ENCODE peak calls at places on chromosomes 4 and X, in seven cellular contexts. I, Q, K, M, O, Y and V are unnamed samples.

GRCh38 chr4:7135389-7135746 is 57.0 kb upstream of the SORCS2 start:
- DNase-seq in I (no peak), Q (no peak), K (peak; percentile 85), M (no peak), O (no peak), Y (peak; percentile 20), V (no peak)

GRCh38 chr4:73764513-73764912 is 24.1 kb downstream of the CXCL8 start:
- DNase-seq in I (no peak), Q (no peak), K (peak; percentile 30), M (no peak), O (no peak), Y (no peak), V (no peak)

GRCh38 chrX:150060406-150060805 is 122.1 kb upstream of the EOLA2 start:
- DNase-seq in I (no peak), Q (no peak), K (peak; percentile 37), M (no peak), O (no peak), Y (no peak), V (no peak)

GRCh38 chrX:142873214-142873613 is 152.5 kb upstream of the SPANXN4 start:
- DNase-seq in I (no peak), Q (no peak), K (no peak), M (no peak), O (no peak), Y (no peak), V (no peak)

GRCh38 chr4:47478799-47479198 is 6.3 kb upstream of the ATP10D start:
- DNase-seq in I (no peak), Q (no peak), K (no peak), M (no peak), O (no peak), Y (no peak), V (no peak)

GRCh38 chrX:67543818-67544217 is at the start of gene AR:
- DNase-seq in I (peak; percentile 74), Q (no peak), K (peak; percentile 70), M (no peak), O (peak; percentile 68), Y (peak; percentile 58), V (no peak)

GRCh38 chr4:68375667-68376559 is 26.0 kb upstream of the YTHDC1 start:
- DNase-seq in I (peak; percentile 22), Q (peak; percentile 45), K (peak; percentile 63), M (peak; percentile 29), O (peak; percentile 39), Y (peak; percentile 47), V (peak; percentile 38)

GRCh38 chr4:141711211-141711610 is 74.8 kb downstream of the IL15 start:
- DNase-seq in I (peak; percentile 6), Q (no peak), K (peak; percentile 52), M (no peak), O (peak; percentile 22), Y (peak; percentile 31), V (no peak)

GRCh38 chr4:2806392-2807355 is 13.8 kb downstream of the SH3BP2 start:
- DNase-seq in I (no peak), Q (no peak), K (peak; percentile 44), M (no peak), O (peak; percentile 85), Y (no peak), V (no peak)

GRCh38 chrX:107674480-107675364 is 46.4 kb downstream of the PRPS1 start:
- DNase-seq in I (peak; percentile 6), Q (peak; percentile 32), K (peak; percentile 86), M (peak; percentile 46), O (no peak), Y (peak; percentile 87), V (no peak)

GRCh38 chr4:139892973-139893736 is 227.5 kb downstream of the MGST2 start:
- DNase-seq in I (no peak), Q (no peak), K (peak; percentile 19), M (no peak), O (no peak), Y (no peak), V (no peak)

GRCh38 chr4:184747034-184747830 is 13.3 kb upstream of the CENPU start:
- DNase-seq in I (no peak), Q (no peak), K (no peak), M (no peak), O (no peak), Y (no peak), V (no peak)

GRCh38 chr4:33184684-33185083 is 2464.5 kb downstream of the PCDH7 start:
- DNase-seq in I (no peak), Q (no peak), K (peak; percentile 3), M (no peak), O (no peak), Y (no peak), V (no peak)

GRCh38 chrX:56803849-56804681 is 75.0 kb downstream of the NBDY start:
- DNase-seq in I (no peak), Q (no peak), K (no peak), M (no peak), O (peak; percentile 3), Y (no peak), V (no peak)

GRCh38 chr4:114597410-114598115 is 1.0 kb upstream of the UGT8 start:
- DNase-seq in I (no peak), Q (no peak), K (no peak), M (no peak), O (no peak), Y (no peak), V (no peak)

GRCh38 chr4:115851918-115852766 is 738.7 kb upstream of the NDST4 start:
- DNase-seq in I (peak; percentile 69), Q (no peak), K (peak; percentile 58), M (no peak), O (peak; percentile 3), Y (peak; percentile 16), V (peak; percentile 1)

GRCh38 chrX:105865709-105866108 is 43.4 kb downstream of the NRK start:
- DNase-seq in I (no peak), Q (no peak), K (no peak), M (no peak), O (no peak), Y (no peak), V (no peak)

GRCh38 chr4:150875367-150875766 is 139.7 kb downstream of the LRBA start:
- DNase-seq in I (no peak), Q (no peak), K (no peak), M (no peak), O (no peak), Y (no peak), V (no peak)

GRCh38 chrX:2692221-2693122 is 1.4 kb downstream of the CD99 start:
- DNase-seq in I (peak; percentile 29), Q (no peak), K (peak; percentile 62), M (no peak), O (peak; percentile 40), Y (no peak), V (no peak)

GRCh38 chr4:111230265-111230664 is 607.4 kb upstream of the PITX2 start:
- DNase-seq in I (no peak), Q (no peak), K (peak; percentile 38), M (no peak), O (no peak), Y (no peak), V (no peak)

GRCh38 chrX:153595859-153596857 is 2.8 kb downstream of the CCNQ start:
- DNase-seq in I (no peak), Q (no peak), K (no peak), M (no peak), O (no peak), Y (no peak), V (no peak)

GRCh38 chr4:25860586-25861421 is 2.0 kb downstream of the SEL1L3 start:
- DNase-seq in I (no peak), Q (no peak), K (no peak), M (no peak), O (no peak), Y (no peak), V (no peak)

GRCh38 chr4:127503111-127503510 is 129.6 kb upstream of the INTU start:
- DNase-seq in I (no peak), Q (no peak), K (peak; percentile 77), M (no peak), O (no peak), Y (peak; percentile 82), V (no peak)

GRCh38 chr4:5365071-5366008 is 314.1 kb downstream of the STK32B start:
- DNase-seq in I (no peak), Q (no peak), K (peak; percentile 54), M (no peak), O (no peak), Y (no peak), V (peak; percentile 69)

GRCh38 chr4:149521611-149522010 is 294.0 kb downstream of the IQCM start:
- DNase-seq in I (no peak), Q (no peak), K (peak; percentile 20), M (no peak), O (no peak), Y (no peak), V (no peak)

GRCh38 chr4:72031868-72032619 is at the start of gene NPFFR2:
- DNase-seq in I (peak; percentile 73), Q (no peak), K (peak; percentile 48), M (no peak), O (peak; percentile 8), Y (no peak), V (peak; percentile 4)

GRCh38 chr4:176927664-176928063 is 134.9 kb upstream of the VEGFC start:
- DNase-seq in I (no peak), Q (no peak), K (peak; percentile 66), M (no peak), O (peak; percentile 16), Y (peak; percentile 88), V (peak; percentile 49)

GRCh38 chr4:144518181-144518895 is 127.6 kb upstream of the HHIP start:
- DNase-seq in I (no peak), Q (no peak), K (peak; percentile 19), M (no peak), O (no peak), Y (no peak), V (no peak)